ENCODE peak calls at places on chromosome 17, in eight cellular contexts. G, Y, C, Q, I, T, V and D are unnamed samples.

GRCh38 chr17:59617141-59617757 is 2.4 kb upstream of the CLTC start:
- DNase-seq in G (no peak), Y (no peak), C (no peak), Q (no peak), I (no peak), T (no peak), V (no peak), D (no peak)

GRCh38 chr17:18201108-18201507 is 17.5 kb downstream of the ALKBH5 start:
- DNase-seq in G (no peak), Y (no peak), C (no peak), Q (no peak), I (no peak), T (no peak), V (no peak), D (no peak)

GRCh38 chr17:74118504-74118903 is 85.0 kb upstream of the RPL38 start:
- DNase-seq in G (peak), Y (no peak), C (peak), Q (no peak), I (no peak), T (no peak), V (no peak), D (no peak)

GRCh38 chr17:77555110-77555509 is 403.4 kb upstream of the TNRC6C start:
- DNase-seq in G (no peak), Y (no peak), C (no peak), Q (no peak), I (no peak), T (no peak), V (no peak), D (no peak)

GRCh38 chr17:39177256-39177655 is 11.3 kb upstream of the ARL5C start:
- DNase-seq in G (no peak), Y (no peak), C (no peak), Q (no peak), I (no peak), T (no peak), V (no peak), D (no peak)

GRCh38 chr17:47714773-47715396 is 18.2 kb upstream of the TBX21 start:
- DNase-seq in G (no peak), Y (peak), C (peak), Q (no peak), I (no peak), T (no peak), V (no peak), D (no peak)

GRCh38 chr17:39527220-39527813 is 66.0 kb downstream of the CDK12 start:
- DNase-seq in G (no peak), Y (no peak), C (peak), Q (no peak), I (no peak), T (no peak), V (no peak), D (peak)

GRCh38 chr17:48068491-48068961 is 20.4 kb downstream of the NFE2L1 start:
- DNase-seq in G (no peak), Y (no peak), C (peak), Q (no peak), I (no peak), T (no peak), V (no peak), D (peak)

GRCh38 chr17:76734080-76734840 is 2.9 kb downstream of the SRSF2 start:
- DNase-seq in G (no peak), Y (peak), C (peak), Q (no peak), I (no peak), T (no peak), V (no peak), D (no peak)

GRCh38 chr17:6608321-6608720 is 32.2 kb downstream of the KIAA0753 start:
- DNase-seq in G (no peak), Y (no peak), C (no peak), Q (no peak), I (no peak), T (no peak), V (no peak), D (peak)

GRCh38 chr17:63911657-63912100 is 621 bp upstream of the CSHL1 start:
- DNase-seq in G (no peak), Y (peak), C (peak), Q (peak), I (no peak), T (no peak), V (no peak), D (no peak)

GRCh38 chr17:2089021-2089422 is 34.1 kb downstream of the HIC1 start:
- DNase-seq in G (peak), Y (no peak), C (peak), Q (no peak), I (no peak), T (no peak), V (no peak), D (no peak)

GRCh38 chr17:51672058-51672457 is 411.7 kb downstream of the UTP18 start:
- DNase-seq in G (no peak), Y (no peak), C (no peak), Q (no peak), I (no peak), T (no peak), V (no peak), D (no peak)

DNA sequence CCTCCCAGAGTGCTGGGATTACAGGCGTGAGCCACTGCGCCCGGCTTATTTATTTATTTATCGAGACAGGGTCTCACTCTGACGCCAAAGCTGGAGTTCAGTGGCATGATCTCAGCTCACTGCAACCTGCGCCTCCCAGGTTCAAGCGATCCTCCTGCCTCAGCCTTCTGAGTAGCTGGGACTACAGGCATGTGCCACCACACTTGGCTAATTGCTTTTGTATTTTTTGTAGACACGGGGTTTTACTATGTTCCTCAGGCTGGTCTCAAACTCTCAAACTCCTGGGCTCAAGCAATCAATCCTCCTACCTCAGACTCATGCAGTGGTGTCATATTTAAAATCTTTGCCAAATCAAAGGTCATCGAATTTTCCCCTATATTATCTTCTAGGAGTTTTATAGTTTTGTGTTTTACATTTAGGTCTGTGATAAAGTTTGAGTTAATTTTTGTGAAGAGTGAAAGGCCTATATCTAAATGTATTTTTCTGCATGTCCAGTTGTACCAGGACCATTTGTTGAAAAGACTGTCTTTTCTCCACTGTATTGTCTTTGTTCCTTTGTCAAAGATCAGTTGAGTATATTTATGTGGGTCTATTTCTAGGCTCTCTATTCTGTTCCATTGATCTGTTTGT is 47.1 kb downstream of the NACA2 start:
- DNase-seq in G (no peak), Y (no peak), C (no peak), Q (no peak), I (no peak), T (no peak), V (no peak), D (no peak)
- H3K4me3 ChIP-seq in G (no peak), Y (no peak), C (no peak), Q (no peak), I (no peak), T (no peak), V (no peak), D (no peak)

GRCh38 chr17:11738151-11738550 is 139.9 kb downstream of the DNAH9 start:
- DNase-seq in G (no peak), Y (no peak), C (peak), Q (no peak), I (no peak), T (no peak), V (no peak), D (no peak)
- H3K4me3 ChIP-seq in G (no peak), Y (no peak), C (no peak), Q (no peak), I (no peak), T (no peak), V (no peak), D (no peak)

GRCh38 chr17:37065486-37066321 is 117.0 kb downstream of the AATF start:
- DNase-seq in G (no peak), Y (no peak), C (no peak), Q (no peak), I (no peak), T (no peak), V (no peak), D (no peak)
- H3K4me3 ChIP-seq in G (no peak), Y (no peak), C (no peak), Q (no peak), I (no peak), T (no peak), V (no peak), D (no peak)

GRCh38 chr17:75721463-75722011 is 278 bp downstream of the ITGB4 start:
- DNase-seq in G (no peak), Y (no peak), C (no peak), Q (no peak), I (no peak), T (no peak), V (no peak), D (no peak)
- H3K4me3 ChIP-seq in G (no peak), Y (peak), C (no peak), Q (peak), I (peak), T (peak), V (peak), D (no peak)

GRCh38 chr17:82841921-82842596 is 2.2 kb upstream of the ZNF750 start:
- DNase-seq in G (no peak), Y (no peak), C (no peak), Q (no peak), I (no peak), T (peak), V (no peak), D (no peak)

GRCh38 chr17:82846061-82846691 is 6.4 kb upstream of the ZNF750 start:
- DNase-seq in G (peak), Y (no peak), C (no peak), Q (no peak), I (no peak), T (peak), V (no peak), D (no peak)

GRCh38 chr17:82845163-82845807 is 5.5 kb upstream of the ZNF750 start:
- DNase-seq in G (peak), Y (no peak), C (no peak), Q (no peak), I (no peak), T (peak), V (peak), D (no peak)

GRCh38 chr17:82843904-82844640 is 4.2 kb upstream of the ZNF750 start:
- DNase-seq in G (no peak), Y (no peak), C (peak), Q (no peak), I (no peak), T (no peak), V (no peak), D (no peak)

DNA sequence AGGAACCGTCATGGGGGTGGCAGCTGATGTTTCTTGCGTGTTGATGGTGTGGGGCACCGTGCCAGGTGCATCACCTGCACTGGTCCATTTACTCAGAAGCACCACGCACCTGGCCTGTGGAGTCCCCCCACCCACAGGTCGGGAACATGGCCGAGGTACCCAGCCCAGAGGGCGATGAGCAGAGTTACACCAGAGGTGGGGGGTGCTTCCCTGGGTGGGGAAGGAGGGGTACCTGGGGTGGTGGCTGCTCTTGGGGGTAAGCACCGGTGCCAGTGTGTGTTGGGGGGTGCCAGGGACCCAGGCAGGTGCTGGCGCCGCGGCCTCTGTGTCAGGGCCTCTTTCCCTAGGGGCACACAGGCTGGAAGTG is 5.0 kb upstream of the ZNF750 start:
- DNase-seq in G (peak), Y (no peak), C (no peak), Q (no peak), I (no peak), T (peak), V (no peak), D (no peak)
- H3K4me3 ChIP-seq in G (no peak), Y (no peak), C (no peak), Q (no peak), I (no peak), T (no peak), V (peak), D (no peak)